ENCODE peak calls at places on chromosomes 16 and 17, in ten cellular contexts. H, F, P, U, T, V, S, X, W and I are unnamed samples.
A peak's percentile ranks its signal among the peaks of the same experiment; 100 is the strongest.

GRCh38 chr17:53633856-53634255 is 188.9 kb upstream of the KIF2B start:
- DNase-seq in H (no peak), F (no peak), P (no peak), U (no peak), T (no peak), V (no peak), S (no peak), X (no peak), W (no peak), I (no peak)

GRCh38 chr16:3198334-3199072 is 10.5 kb downstream of the OR1F1 start:
- DNase-seq in H (no peak), F (no peak), P (no peak), U (no peak), T (no peak), V (no peak), S (no peak), X (no peak), W (no peak), I (peak; percentile 34)

GRCh38 chr16:22063888-22064467 is 28.4 kb upstream of the VWA3A start:
- DNase-seq in H (no peak), F (no peak), P (no peak), U (no peak), T (no peak), V (no peak), S (no peak), X (no peak), W (no peak), I (no peak)

GRCh38 chr17:43908111-43908721 is 880 bp upstream of the MPP2 start:
- DNase-seq in H (peak; percentile 88), F (peak; percentile 71), P (peak; percentile 84), U (peak; percentile 45), T (no peak), V (peak; percentile 50), S (peak; percentile 59), X (peak; percentile 61), W (peak; percentile 72), I (peak; percentile 62)

GRCh38 chr17:64004903-64005733 is 7.0 kb downstream of the PRR29 start:
- DNase-seq in H (no peak), F (no peak), P (no peak), U (no peak), T (peak; percentile 59), V (no peak), S (no peak), X (no peak), W (no peak), I (no peak)

GRCh38 chr16:82542714-82543113 is 84.1 kb upstream of the CDH13 start:
- DNase-seq in H (no peak), F (no peak), P (no peak), U (no peak), T (no peak), V (no peak), S (no peak), X (no peak), W (no peak), I (no peak)

GRCh38 chr16:72769876-72770275 is 278.1 kb downstream of the ZFHX3 start:
- DNase-seq in H (no peak), F (no peak), P (no peak), U (no peak), T (no peak), V (peak; percentile 8), S (no peak), X (no peak), W (peak; percentile 21), I (no peak)

GRCh38 chr16:27235055-27235937 is 32.0 kb downstream of the KDM8 start:
- DNase-seq in H (peak; percentile 63), F (peak; percentile 68), P (peak; percentile 84), U (peak; percentile 81), T (peak; percentile 92), V (peak; percentile 75), S (peak; percentile 30), X (peak; percentile 95), W (peak; percentile 95), I (peak; percentile 67)

GRCh38 chr17:74842599-74843351 is 16.9 kb downstream of the GRIN2C start:
- DNase-seq in H (peak; percentile 75), F (no peak), P (peak; percentile 76), U (peak; percentile 64), T (no peak), V (peak; percentile 34), S (peak; percentile 59), X (no peak), W (peak; percentile 66), I (no peak)

GRCh38 chr16:88561485-88562369 is 8.5 kb upstream of the ZC3H18 start:
- DNase-seq in H (peak; percentile 32), F (no peak), P (peak; percentile 79), U (peak; percentile 60), T (no peak), V (peak; percentile 10), S (peak; percentile 43), X (peak; percentile 50), W (peak; percentile 66), I (peak; percentile 56)

GRCh38 chr16:86697715-86698114 is 119.4 kb downstream of the FOXL1 start:
- DNase-seq in H (no peak), F (no peak), P (peak; percentile 47), U (no peak), T (no peak), V (no peak), S (no peak), X (no peak), W (peak; percentile 72), I (no peak)

GRCh38 chr16:81524382-81524781 is 79.8 kb downstream of the CMIP start:
- DNase-seq in H (no peak), F (no peak), P (no peak), U (no peak), T (peak; percentile 70), V (no peak), S (no peak), X (peak; percentile 63), W (no peak), I (no peak)

GRCh38 chr17:49393491-49394255 is 21.0 kb downstream of the PHB1 start:
- DNase-seq in H (no peak), F (no peak), P (peak; percentile 3), U (no peak), T (no peak), V (no peak), S (no peak), X (no peak), W (no peak), I (no peak)

GRCh38 chr17:48236681-48237134 is 129.1 kb downstream of the SNX11 start:
- DNase-seq in H (no peak), F (no peak), P (no peak), U (no peak), T (no peak), V (peak; percentile 53), S (no peak), X (no peak), W (peak; percentile 60), I (peak; percentile 92)

GRCh38 chr17:61250335-61250890 is 149.2 kb upstream of the TBX2 start:
- DNase-seq in H (no peak), F (no peak), P (peak; percentile 67), U (no peak), T (no peak), V (peak; percentile 69), S (no peak), X (no peak), W (peak; percentile 73), I (no peak)

GRCh38 chr16:2004795-2005517 is 4.7 kb downstream of the ZNF598 start:
- DNase-seq in H (no peak), F (no peak), P (no peak), U (no peak), T (peak; percentile 76), V (no peak), S (no peak), X (no peak), W (no peak), I (no peak)

GRCh38 chr17:75753193-75753513 is 11.8 kb downstream of the GALK1 start:
- DNase-seq in H (no peak), F (no peak), P (no peak), U (no peak), T (no peak), V (no peak), S (no peak), X (no peak), W (no peak), I (no peak)

GRCh38 chr16:87559976-87560375 is 42.3 kb upstream of the JPH3 start:
- DNase-seq in H (no peak), F (no peak), P (no peak), U (no peak), T (no peak), V (no peak), S (no peak), X (no peak), W (no peak), I (no peak)

GRCh38 chr16:69787883-69788282 is 25.8 kb downstream of the WWP2 start:
- DNase-seq in H (no peak), F (no peak), P (no peak), U (no peak), T (no peak), V (no peak), S (no peak), X (no peak), W (no peak), I (no peak)

GRCh38 chr17:80888276-80889160 is 103.1 kb upstream of the CHMP6 start:
- DNase-seq in H (no peak), F (no peak), P (no peak), U (no peak), T (peak; percentile 58), V (no peak), S (no peak), X (no peak), W (no peak), I (no peak)

GRCh38 chr17:75927286-75927922 is 13.4 kb downstream of the FBF1 start:
- DNase-seq in H (no peak), F (peak; percentile 53), P (no peak), U (peak; percentile 51), T (no peak), V (no peak), S (peak; percentile 25), X (no peak), W (peak; percentile 31), I (no peak)

GRCh38 chr17:79072544-79072943 is 2.1 kb upstream of the ENGASE start:
- DNase-seq in H (no peak), F (no peak), P (no peak), U (no peak), T (peak; percentile 76), V (no peak), S (no peak), X (no peak), W (no peak), I (no peak)

GRCh38 chr16:53041196-53041977 is 11.3 kb downstream of the CHD9NB start:
- DNase-seq in H (no peak), F (no peak), P (peak; percentile 75), U (no peak), T (no peak), V (no peak), S (no peak), X (no peak), W (peak; percentile 80), I (no peak)

GRCh38 chr17:39608142-39608541 is 422 bp upstream of the NEUROD2 start:
- DNase-seq in H (no peak), F (no peak), P (no peak), U (no peak), T (no peak), V (no peak), S (no peak), X (no peak), W (no peak), I (no peak)

GRCh38 chr16:87487361-87487924 is 5.4 kb downstream of the ZCCHC14 start:
- DNase-seq in H (no peak), F (no peak), P (no peak), U (peak; percentile 57), T (no peak), V (no peak), S (no peak), X (peak; percentile 23), W (no peak), I (no peak)

GRCh38 chr17:51805765-51806164 is 352.7 kb downstream of the CA10 start:
- DNase-seq in H (no peak), F (no peak), P (no peak), U (no peak), T (no peak), V (no peak), S (no peak), X (no peak), W (no peak), I (no peak)

GRCh38 chr17:76458580-76459490 is 5.9 kb upstream of the UBE2O start:
- DNase-seq in H (no peak), F (peak; percentile 62), P (peak; percentile 74), U (peak; percentile 51), T (no peak), V (peak; percentile 54), S (peak; percentile 45), X (no peak), W (peak; percentile 82), I (peak; percentile 64)

GRCh38 chr17:35774499-35774898 is 13.8 kb downstream of the C17orf50 start:
- DNase-seq in H (peak; percentile 49), F (no peak), P (peak; percentile 55), U (peak; percentile 65), T (no peak), V (no peak), S (no peak), X (no peak), W (peak; percentile 23), I (no peak)